ENCODE peak calls at places on chromosomes 6 and 20, in eight cellular contexts. G, Q, W, X, H, P, I and C are unnamed samples.
A peak's percentile ranks its signal among the peaks of the same experiment; 100 is the strongest.

GRCh38 chr6:154606457-154606856 is 96.0 kb upstream of the CNKSR3 start:
- ATAC-seq in G (no peak), W (peak; percentile 59), Q (no peak), H (peak; percentile 91), I (no peak), P (no peak), X (peak; percentile 91), C (peak; percentile 73)

GRCh38 chr6:43768983-43769525 is 957 bp upstream of the VEGFA start:
- ATAC-seq in I (peak; percentile 21), G (peak; percentile 7), W (no peak), H (peak; percentile 0), X (no peak), P (no peak), Q (no peak), C (no peak)

GRCh38 chr6:7938562-7939185 is 28.1 kb upstream of the TXNDC5 start:
- ATAC-seq in H (no peak), G (no peak), X (no peak), W (peak; percentile 32), P (no peak), I (no peak), Q (no peak), C (no peak)

GRCh38 chr6:150664091-150664490 is 64.4 kb downstream of the PLEKHG1 start:
- ATAC-seq in I (no peak), G (no peak), H (no peak), P (no peak), Q (no peak), X (no peak), W (no peak), C (no peak)

GRCh38 chr6:112366695-112367546 is 19.8 kb downstream of the RFPL4B start:
- ATAC-seq in P (no peak), G (no peak), W (no peak), Q (no peak), H (peak; percentile 48), X (no peak), I (peak; percentile 28), C (no peak)

GRCh38 chr20:20235681-20236080 is 132.2 kb upstream of the INSM1 start:
- ATAC-seq in G (no peak), I (no peak), W (no peak), H (no peak), P (no peak), X (no peak), Q (no peak), C (no peak)

GRCh38 chr6:22785036-22785435 is 215.7 kb downstream of the HDGFL1 start:
- ATAC-seq in G (no peak), P (no peak), Q (no peak), H (no peak), I (no peak), X (no peak), W (no peak), C (no peak)

GRCh38 chr6:166413491-166413951 is 30.8 kb upstream of the MPC1 start:
- ATAC-seq in P (no peak), G (no peak), X (no peak), I (no peak), Q (no peak), H (no peak), W (no peak), C (no peak)

GRCh38 chr6:5085638-5086293 is 625 bp downstream of the PPP1R3G start:
- ATAC-seq in Q (peak; percentile 55), X (peak; percentile 26), H (peak; percentile 47), I (peak; percentile 45), W (no peak), G (peak; percentile 60), P (peak; percentile 60), C (no peak)

GRCh38 chr20:44644384-44645131 is 6.9 kb downstream of the ADA start:
- ATAC-seq in I (no peak), P (no peak), X (peak; percentile 61), G (no peak), H (peak; percentile 68), Q (no peak), W (peak; percentile 66), C (peak; percentile 62)

GRCh38 chr6:51398793-51399192 is 580.1 kb downstream of the TFAP2B start:
- ATAC-seq in X (no peak), I (no peak), H (no peak), G (no peak), Q (no peak), P (no peak), W (no peak), C (no peak)

GRCh38 chr6:27582928-27583725 is 110.2 kb upstream of the ZNF184 start:
- ATAC-seq in W (no peak), P (peak; percentile 85), I (no peak), X (no peak), Q (no peak), G (no peak), H (peak; percentile 55), C (no peak)

GRCh38 chr6:166541366-166541765 is 45.1 kb downstream of the RAMACL start:
- ATAC-seq in Q (no peak), G (peak; percentile 48), I (no peak), W (no peak), X (peak; percentile 36), P (no peak), H (peak; percentile 4), C (peak; percentile 38)

GRCh38 chr20:32463642-32464400 is 105.7 kb downstream of the ASXL1 start:
- ATAC-seq in Q (peak; percentile 67), W (no peak), G (no peak), I (peak; percentile 3), P (no peak), H (no peak), X (no peak), C (no peak)

GRCh38 chr20:7285918-7286556 is 518.6 kb downstream of the BMP2 start:
- ATAC-seq in I (peak; percentile 73), G (peak; percentile 71), Q (peak; percentile 67), P (peak; percentile 84), H (no peak), X (no peak), W (no peak), C (no peak)

GRCh38 chr20:50285376-50286173 is 94.9 kb downstream of the CEBPB start:
- ATAC-seq in G (no peak), Q (no peak), P (peak; percentile 38), H (peak; percentile 58), X (peak; percentile 38), I (peak; percentile 26), W (no peak), C (peak; percentile 52)

GRCh38 chr20:38545771-38546170 is 35.2 kb upstream of the ADIG start:
- ATAC-seq in X (no peak), I (no peak), H (no peak), W (no peak), P (no peak), G (no peak), Q (no peak), C (no peak)

GRCh38 chr6:41767112-41767946 is 12.4 kb downstream of the FRS3 start:
- ATAC-seq in X (no peak), G (peak; percentile 89), Q (peak; percentile 78), W (no peak), I (peak; percentile 69), H (no peak), P (peak; percentile 57), C (no peak)

GRCh38 chr6:135212020-135212806 is 31.1 kb downstream of the MYB start:
- ATAC-seq in I (no peak), G (no peak), X (peak; percentile 72), W (no peak), H (peak; percentile 87), Q (peak; percentile 66), P (no peak), C (peak; percentile 61)

GRCh38 chr20:7828437-7828836 is 111.8 kb downstream of the HAO1 start:
- ATAC-seq in Q (no peak), P (no peak), I (no peak), X (no peak), H (no peak), W (no peak), G (no peak), C (no peak)

GRCh38 chr6:33610779-33611421 is 10.2 kb upstream of the ITPR3 start:
- ATAC-seq in X (no peak), H (peak; percentile 29), G (peak; percentile 27), P (peak; percentile 13), I (no peak), W (no peak), Q (peak; percentile 90), C (no peak)

GRCh38 chr20:4989570-4989969 is 11.7 kb downstream of the SLC23A2 start:
- ATAC-seq in Q (no peak), X (no peak), H (peak; percentile 49), P (no peak), I (no peak), G (no peak), W (no peak), C (peak; percentile 59)

GRCh38 chr6:2962636-2963035 is 8.7 kb downstream of the SERPINB6 start:
- ATAC-seq in X (no peak), P (no peak), G (no peak), W (no peak), Q (peak; percentile 53), H (no peak), I (no peak), C (no peak)

GRCh38 chr6:156507656-156508055 is 269.5 kb upstream of the ARID1B start:
- ATAC-seq in H (no peak), I (no peak), P (no peak), W (no peak), G (no peak), Q (no peak), X (no peak), C (no peak)

GRCh38 chr20:5509803-5510202 is 193.0 kb upstream of the PROKR2 start:
- ATAC-seq in P (no peak), H (no peak), I (no peak), W (no peak), G (no peak), X (no peak), Q (no peak), C (no peak)

GRCh38 chr6:131998255-131998982 is 47.2 kb upstream of the CCN2 start:
- ATAC-seq in I (peak; percentile 66), G (no peak), H (no peak), Q (no peak), P (no peak), W (no peak), X (no peak), C (no peak)

GRCh38 chr6:110828396-110828795 is 13.1 kb upstream of the CDK19 start:
- ATAC-seq in X (no peak), I (no peak), W (no peak), G (no peak), H (no peak), P (no peak), Q (no peak), C (no peak)

GRCh38 chr6:39377530-39377929 is 55.0 kb upstream of the KCNK16 start:
- ATAC-seq in I (peak; percentile 77), G (peak; percentile 78), W (no peak), Q (peak; percentile 93), P (peak; percentile 87), X (no peak), H (no peak), C (no peak)

GRCh38 chr6:144007455-144007778 is 642 bp downstream of the PLAGL1 start:
- ATAC-seq in P (no peak), X (no peak), W (no peak), G (no peak), H (no peak), Q (no peak), I (no peak), C (peak; percentile 15)

GRCh38 chr6:29809249-29809648 is 18.4 kb upstream of the HLA-G start:
- ATAC-seq in G (no peak), H (no peak), W (no peak), P (no peak), Q (no peak), X (no peak), I (no peak), C (no peak)

GRCh38 chr6:161342039-161342438 is 68.2 kb upstream of the AGPAT4 start:
- ATAC-seq in P (no peak), H (no peak), Q (no peak), I (no peak), X (no peak), W (no peak), G (no peak), C (no peak)